ENCODE peak calls at places on chromosomes 13 and 19, in four cellular contexts. G is HCT116, V is suprapubic skin, U is Panc1. O is an unnamed sample.

GRCh38 chr19:33199441-33200265 is 5.5 kb downstream of the LRP3 start:
- DNase-seq in G (no peak), V (no peak), U (no peak), O (no peak)

GRCh38 chr13:21625366-21625765 is 21.4 kb upstream of the MICU2 start:
- DNase-seq in G (peak), V (no peak), U (no peak), O (no peak)

GRCh38 chr19:40266111-40266510 is 19.0 kb downstream of the AKT2 start:
- DNase-seq in G (no peak), V (no peak), U (no peak), O (no peak)

GRCh38 chr19:4206818-4207484 is 22.4 kb upstream of the EBI3 start:
- DNase-seq in G (peak), V (no peak), U (no peak), O (no peak)

GRCh38 chr19:51607920-51608562 is 22.2 kb downstream of the SIGLEC5 start:
- DNase-seq in G (peak), V (no peak), U (no peak), O (peak)

GRCh38 chr13:37406031-37406430 is 192.5 kb downstream of the POSTN start:
- DNase-seq in G (no peak), V (no peak), U (no peak), O (no peak)

GRCh38 chr19:31334101-31334848 is 15.0 kb downstream of the TSHZ3 start:
- DNase-seq in G (no peak), V (no peak), U (no peak), O (no peak)

GRCh38 chr19:34597596-34597995 is 79.4 kb downstream of the SCGB2B2 start:
- DNase-seq in G (no peak), V (no peak), U (no peak), O (no peak)

GRCh38 chr19:3358919-3359849 is 7.2 kb upstream of the NFIC start:
- DNase-seq in G (no peak), V (no peak), U (no peak), O (no peak)

GRCh38 chr13:80249906-80250513 is 90.9 kb downstream of the SPRY2 start:
- DNase-seq in G (no peak), V (no peak), U (no peak), O (no peak)

GRCh38 chr13:91609353-91609752 is 210.9 kb downstream of the GPC5 start:
- DNase-seq in G (no peak), V (no peak), U (no peak), O (no peak)

GRCh38 chr19:41426952-41427646 is at the start of gene B3GNT8:
- DNase-seq in G (no peak), V (peak), U (no peak), O (peak)

GRCh38 chr19:51123381-51124186 is 1.1 kb upstream of the SIGLEC9 start:
- DNase-seq in G (no peak), V (no peak), U (no peak), O (peak)

GRCh38 chr13:107376393-107377085 is 808.6 kb upstream of the ARGLU1 start:
- DNase-seq in G (no peak), V (no peak), U (no peak), O (no peak)

DNA sequence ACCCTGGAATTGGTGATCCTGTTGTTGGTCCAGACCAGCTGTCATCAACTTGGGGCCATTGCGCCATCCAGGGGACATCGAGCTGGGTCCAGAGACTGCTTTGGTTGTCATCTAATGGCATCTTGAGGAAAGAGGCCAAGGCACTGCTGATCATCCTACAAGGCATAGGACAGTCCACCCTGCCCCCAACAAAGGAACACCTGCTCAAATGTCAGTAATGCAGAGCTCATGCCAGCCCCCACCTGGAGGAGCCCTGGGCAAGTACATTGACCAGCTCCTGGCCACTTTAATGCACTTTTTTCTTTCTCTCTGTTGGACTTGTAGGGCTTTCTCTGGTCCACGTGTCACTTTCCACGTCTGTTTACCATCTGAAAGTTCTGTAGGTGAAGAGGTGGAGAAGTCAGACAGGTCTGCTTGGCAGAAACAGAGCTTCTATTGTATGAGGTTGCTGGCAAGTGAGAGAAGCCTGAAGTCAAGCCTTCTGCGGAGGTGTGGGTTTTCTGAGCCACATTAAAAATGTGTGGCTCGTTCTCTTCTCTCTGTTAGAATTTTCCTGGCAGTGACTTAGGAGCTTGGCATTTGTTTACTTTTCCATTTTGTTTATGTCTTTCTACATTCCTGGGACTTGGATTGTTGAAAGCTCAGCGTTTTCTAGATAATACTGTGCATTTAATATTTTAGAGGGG is 124.0 kb upstream of the RNF113B start:
- DNase-seq in G (no peak), V (no peak), U (peak), O (no peak)
- TF ChIP-seq POLR2AphosphoS5 in G (no peak), V (no peak), U (no peak), O (no peak)

GRCh38 chr13:23621316-23621645 is 51.1 kb downstream of the TNFRSF19 start:
- DNase-seq in G (no peak), V (no peak), U (peak), O (no peak)

GRCh38 chr13:23620613-23621315 is 50.6 kb downstream of the TNFRSF19 start:
- DNase-seq in G (no peak), V (no peak), U (no peak), O (no peak)

GRCh38 chr13:23618341-23618740 is 48.1 kb downstream of the TNFRSF19 start:
- DNase-seq in G (no peak), V (no peak), U (no peak), O (no peak)

GRCh38 chr13:23619073-23619855 is 49.1 kb downstream of the TNFRSF19 start:
- DNase-seq in G (no peak), V (no peak), U (no peak), O (no peak)

GRCh38 chr13:23620211-23620610 is 50.0 kb downstream of the TNFRSF19 start:
- DNase-seq in G (no peak), V (no peak), U (no peak), O (no peak)
- H3K27ac ChIP-seq in G (no peak), V (no peak), U (no peak), O (no peak)

GRCh38 chr13:69264362-69265334 is 843.0 kb upstream of the ATXN8OS start:
- DNase-seq in G (no peak), V (no peak), U (no peak), O (no peak)
- TF ChIP-seq POLR2AphosphoS5 in G (no peak), V (no peak), U (no peak), O (no peak)

DNA sequence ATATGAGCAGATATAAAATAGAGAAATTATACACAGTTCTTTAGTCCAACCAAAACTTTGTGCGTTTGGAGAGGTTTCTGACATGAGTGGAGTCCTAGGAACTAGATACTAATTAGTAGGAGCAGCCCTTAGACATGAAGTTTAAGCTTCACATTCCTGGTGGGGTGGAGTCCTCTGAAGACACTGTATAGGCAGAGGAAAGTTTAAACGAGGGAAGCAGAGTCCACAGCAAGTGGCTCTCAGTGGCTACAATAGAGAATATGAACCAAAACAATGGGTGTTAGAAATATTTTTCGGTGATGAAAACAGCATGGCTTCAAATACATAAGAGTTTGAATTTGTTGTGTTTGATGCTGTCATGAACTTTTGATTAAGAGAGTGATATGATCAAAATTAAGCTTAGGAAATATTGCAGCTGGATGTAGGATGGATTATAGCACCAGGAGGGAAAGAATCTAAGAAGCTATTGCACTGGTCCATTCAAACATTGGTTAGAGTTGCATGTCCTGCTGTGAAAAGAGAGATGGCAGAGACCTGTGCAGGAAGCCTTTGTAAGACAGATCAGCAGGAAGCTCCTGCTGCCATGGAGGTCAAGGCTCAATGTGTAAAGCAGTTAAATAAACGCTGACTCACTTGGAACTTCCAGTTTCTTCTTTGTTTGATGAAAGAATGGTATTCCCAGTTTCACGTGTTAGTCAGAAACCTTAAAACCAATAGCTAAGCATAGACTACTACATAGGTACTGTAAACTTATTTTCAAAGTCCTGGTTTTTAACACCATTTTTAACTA is 175.2 kb downstream of the TDRD3 start:
- DNase-seq in G (no peak), V (no peak), U (peak), O (no peak)
- H3K27ac ChIP-seq in G (no peak), V (no peak), U (no peak), O (peak)

DNA sequence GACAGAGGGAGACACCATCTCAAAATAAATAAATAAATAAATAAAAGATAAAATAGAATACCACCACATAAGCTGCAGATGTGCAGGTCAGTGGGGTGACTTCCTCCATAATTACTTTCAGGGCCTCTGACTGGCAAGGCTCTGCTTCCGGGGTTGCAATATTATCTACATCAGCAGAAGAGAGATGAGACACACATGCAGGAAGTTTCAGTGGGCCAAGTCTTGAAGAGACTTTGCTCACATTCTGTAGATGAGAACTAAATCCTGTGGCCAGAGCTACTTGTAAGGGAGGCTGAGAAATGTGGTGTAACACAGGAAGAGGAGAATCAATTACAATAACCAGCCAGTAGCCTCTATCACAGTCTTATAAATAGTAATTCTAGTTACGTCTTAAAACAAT is 89.9 kb upstream of the MAB21L1 start:
- DNase-seq in G (no peak), V (no peak), U (no peak), O (no peak)
- TF ChIP-seq POLR2AphosphoS5 in G (no peak), V (no peak), U (no peak), O (no peak)

O was measured in HL-60.